ENCODE peak calls at places on chromosomes 13 and 19, in four cellular contexts. P, O, J and W are unnamed samples.

GRCh38 chr19:35991731-35992450 is 3.1 kb upstream of the SDHAF1 start:
- DNase-seq in O (no peak), P (no peak), J (no peak), W (no peak)

GRCh38 chr13:75812751-75813181 is 176.6 kb downstream of the LMO7 start:
- DNase-seq in P (no peak), O (no peak), J (no peak), W (peak)

GRCh38 chr19:55695511-55696290 is 20.7 kb downstream of the EPN1 start:
- DNase-seq in P (no peak), O (no peak), J (no peak), W (no peak)

GRCh38 chr19:46381346-46381745 is 32.0 kb downstream of the CCDC8 start:
- DNase-seq in P (no peak), J (no peak), O (no peak), W (no peak)

GRCh38 chr19:50573741-50574461 is 5.7 kb upstream of the LRRC4B start:
- DNase-seq in J (no peak), O (no peak), P (no peak), W (no peak)

GRCh38 chr19:13865578-13866462 is 11.1 kb upstream of the NANOS3 start:
- DNase-seq in O (no peak), P (no peak), J (no peak), W (peak)

GRCh38 chr13:51781246-51782022 is 22.5 kb downstream of the DHRS12 start:
- DNase-seq in P (no peak), J (no peak), O (no peak), W (peak)

GRCh38 chr13:49561064-49561410 is 24.3 kb downstream of the RCBTB1 start:
- DNase-seq in O (peak), P (no peak), J (no peak), W (peak)

GRCh38 chr19:37905936-37906867 is at the start of gene WDR87:
- DNase-seq in P (peak), O (peak), J (no peak), W (peak)

GRCh38 chr13:42991892-42992584 is at the start of gene EPSTI1:
- DNase-seq in J (no peak), O (no peak), P (no peak), W (no peak)

GRCh38 chr13:113489549-113490495 is 689 bp downstream of the DCUN1D2 start:
- DNase-seq in J (no peak), O (no peak), P (peak), W (peak)

GRCh38 chr19:32558607-32559228 is 22.3 kb upstream of the PDCD5 start:
- DNase-seq in J (no peak), P (no peak), O (no peak), W (no peak)

GRCh38 chr13:38733146-38733545 is 46.3 kb downstream of the FREM2 start:
- DNase-seq in P (no peak), J (no peak), O (no peak), W (no peak)

GRCh38 chr13:94061316-94061715 is 418.2 kb downstream of the DCT start:
- DNase-seq in P (no peak), O (no peak), J (no peak), W (no peak)

GRCh38 chr13:50161052-50161451 is 145.8 kb downstream of the KCNRG start:
- DNase-seq in J (no peak), P (no peak), O (peak), W (no peak)

GRCh38 chr19:7605490-7606222 is 10.0 kb downstream of the CAMSAP3 start:
- DNase-seq in P (no peak), J (peak), O (peak), W (peak)

GRCh38 chr13:77345150-77345780 is 18.4 kb upstream of the MYCBP2 start:
- DNase-seq in P (no peak), O (no peak), J (no peak), W (no peak)

GRCh38 chr19:1920644-1921043 is 15.4 kb downstream of the ADAT3 start:
- DNase-seq in P (no peak), O (no peak), J (no peak), W (no peak)

GRCh38 chr13:95656386-95657015 is 12.0 kb upstream of the DZIP1 start:
- DNase-seq in J (no peak), O (no peak), P (no peak), W (no peak)

GRCh38 chr13:71644579-71644978 is 222.4 kb downstream of the DACH1 start:
- DNase-seq in P (no peak), J (no peak), O (no peak), W (no peak)

GRCh38 chr19:40528533-40529092 is 48.1 kb upstream of the SHKBP1 start:
- DNase-seq in O (no peak), J (no peak), P (no peak), W (no peak)

GRCh38 chr19:40529093-40529954 is 47.3 kb upstream of the SHKBP1 start:
- DNase-seq in J (peak), O (peak), P (peak), W (peak)

GRCh38 chr19:40525234-40526051 is 51.2 kb upstream of the SHKBP1 start:
- DNase-seq in O (no peak), P (no peak), J (no peak), W (no peak)

GRCh38 chr19:40530091-40530901 is 46.4 kb upstream of the SHKBP1 start:
- DNase-seq in P (peak), O (no peak), J (no peak), W (peak)

DNA sequence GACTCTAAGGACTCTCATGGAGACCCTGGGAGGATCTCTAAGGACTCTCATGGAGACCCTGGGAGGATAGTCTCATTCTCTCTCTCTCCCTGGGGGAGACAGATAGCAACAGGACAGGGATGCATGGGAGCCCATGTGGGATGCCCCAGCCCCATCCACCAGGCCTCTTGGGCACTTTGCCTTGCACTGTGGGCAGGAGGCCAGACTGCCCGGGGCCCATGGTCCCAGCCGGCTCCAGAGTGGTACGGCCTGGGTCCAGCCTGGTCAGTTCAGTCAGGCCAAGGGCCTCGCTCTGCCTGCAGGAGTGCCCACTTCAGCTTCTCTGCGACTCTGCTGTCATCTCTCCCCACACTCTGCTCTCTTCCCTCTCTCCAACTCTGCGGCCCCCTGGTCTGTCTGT is 48.6 kb upstream of the SHKBP1 start:
- DNase-seq in O (no peak), P (no peak), J (no peak), W (no peak)
- TF ChIP-seq PBX3 in O (no peak), P (no peak), J (no peak), W (no peak)

GRCh38 chr13:20728579-20729300 is 25.2 kb downstream of the IL17D start:
- DNase-seq in J (no peak), P (no peak), O (no peak), W (no peak)
- TF ChIP-seq PBX3 in J (no peak), P (no peak), O (no peak), W (no peak)

GRCh38 chr19:27972291-27973040 is 1240.5 kb downstream of the UQCRFS1 start:
- DNase-seq in J (no peak), P (no peak), O (no peak), W (no peak)
- TF ChIP-seq PBX3 in J (no peak), P (no peak), O (no peak), W (no peak)

GRCh38 chr19:49020342-49020741 is 3.5 kb upstream of the LHB start:
- DNase-seq in J (no peak), O (no peak), P (no peak), W (no peak)
- TF ChIP-seq PBX3 in J (no peak), O (no peak), P (no peak), W (no peak)

GRCh38 chr13:91701975-91702374 is 303.6 kb downstream of the GPC5 start:
- DNase-seq in P (no peak), O (no peak), J (no peak), W (no peak)
- TF ChIP-seq PBX3 in P (no peak), O (no peak), J (no peak), W (no peak)

GRCh38 chr19:39810424-39810823 is 23.5 kb downstream of the DYRK1B start:
- DNase-seq in O (no peak), J (no peak), P (no peak), W (no peak)
- TF ChIP-seq PBX3 in O (no peak), J (no peak), P (no peak), W (no peak)

DNA sequence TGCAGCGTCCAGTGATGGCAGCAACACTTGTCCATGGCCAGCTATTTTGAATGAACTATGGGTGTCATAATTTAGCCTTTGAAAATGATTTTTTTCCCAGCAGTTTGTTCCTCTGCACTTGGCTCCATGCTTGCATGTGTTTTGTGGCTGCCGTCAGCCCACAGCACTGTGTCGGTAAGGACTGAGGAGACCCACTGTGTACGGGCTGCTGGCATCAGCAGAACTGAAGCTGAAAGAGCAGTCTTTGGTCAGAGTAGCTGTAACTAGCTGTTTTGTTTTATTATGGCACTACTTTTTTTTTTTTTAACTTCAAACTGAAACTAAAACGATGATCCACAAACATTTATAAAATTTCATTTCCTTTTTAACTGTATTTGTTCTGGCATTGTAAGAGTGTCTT is 50.3 kb upstream of the TEX29 start:
- DNase-seq in P (no peak), O (no peak), J (no peak), W (no peak)
- TF ChIP-seq PBX3 in P (no peak), O (no peak), J (no peak), W (no peak)